ENCODE peak calls at places on chromosome 4, in seven cellular contexts. O, J, C, D, Y, N and G are unnamed samples.

GRCh38 chr4:68271851-68272756 is 26.6 kb upstream of the TMPRSS11B start:
- DNase-seq in O (no peak), J (no peak), C (peak), D (peak), Y (peak), N (peak), G (peak)

GRCh38 chr4:33255094-33255493 is 2534.9 kb downstream of the PCDH7 start:
- DNase-seq in O (no peak), J (no peak), C (no peak), D (no peak), Y (no peak), N (no peak), G (no peak)

GRCh38 chr4:153641532-153641931 is 42.5 kb upstream of the TLR2 start:
- DNase-seq in O (no peak), J (no peak), C (no peak), D (no peak), Y (no peak), N (peak), G (peak)

GRCh38 chr4:151624606-151625565 is 135.9 kb downstream of the GATB start:
- DNase-seq in O (no peak), J (peak), C (no peak), D (no peak), Y (no peak), N (no peak), G (no peak)

GRCh38 chr4:74431113-74431826 is 13.7 kb upstream of the AREG start:
- DNase-seq in O (no peak), J (no peak), C (no peak), D (no peak), Y (peak), N (peak), G (no peak)

GRCh38 chr4:137310593-137311490 is 221.5 kb downstream of the PCDH18 start:
- DNase-seq in O (no peak), J (no peak), C (peak), D (no peak), Y (no peak), N (peak), G (no peak)

GRCh38 chr4:25670991-25671390 is 15.3 kb downstream of the SLC34A2 start:
- DNase-seq in O (no peak), J (no peak), C (no peak), D (no peak), Y (no peak), N (no peak), G (no peak)

GRCh38 chr4:152943673-152944072 is 7.5 kb downstream of the FHDC1 start:
- DNase-seq in O (no peak), J (no peak), C (peak), D (no peak), Y (no peak), N (peak), G (no peak)

GRCh38 chr4:57993934-57994333 is 883.7 kb upstream of the IGFBP7 start:
- DNase-seq in O (no peak), J (no peak), C (no peak), D (no peak), Y (no peak), N (no peak), G (no peak)

GRCh38 chr4:1250921-1251772 is 2.2 kb upstream of the CTBP1 start:
- DNase-seq in O (no peak), J (no peak), C (peak), D (no peak), Y (no peak), N (no peak), G (no peak)

GRCh38 chr4:5890063-5890727 is 2.7 kb downstream of the CRMP1 start:
- DNase-seq in O (no peak), J (no peak), C (peak), D (no peak), Y (no peak), N (no peak), G (no peak)

GRCh38 chr4:71062436-71062835 is 69.0 kb downstream of the DCK start:
- DNase-seq in O (no peak), J (no peak), C (no peak), D (no peak), Y (no peak), N (no peak), G (no peak)

GRCh38 chr4:7076694-7077082 is 8.8 kb upstream of the GRPEL1 start:
- DNase-seq in O (no peak), J (no peak), C (no peak), D (no peak), Y (no peak), N (no peak), G (no peak)

GRCh38 chr4:147682755-147683154 is 1.2 kb downstream of the PRMT9 start:
- DNase-seq in O (no peak), J (no peak), C (no peak), D (no peak), Y (peak), N (no peak), G (no peak)

GRCh38 chr4:7412586-7412975 is 22.1 kb downstream of the PSAPL1 start:
- DNase-seq in O (peak), J (no peak), C (no peak), D (no peak), Y (no peak), N (no peak), G (no peak)

GRCh38 chr4:47855350-47855749 is 17.5 kb upstream of the CORIN start:
- DNase-seq in O (no peak), J (no peak), C (no peak), D (no peak), Y (no peak), N (peak), G (no peak)

GRCh38 chr4:167622481-167623240 is 388.4 kb upstream of the SPOCK3 start:
- DNase-seq in O (no peak), J (no peak), C (peak), D (peak), Y (peak), N (peak), G (peak)

GRCh38 chr4:48623182-48623780 is 133.2 kb downstream of the ZAR1 start:
- DNase-seq in O (no peak), J (no peak), C (no peak), D (no peak), Y (no peak), N (no peak), G (no peak)

GRCh38 chr4:113003841-113004240 is 45.6 kb upstream of the ANK2 start:
- DNase-seq in O (no peak), J (no peak), C (no peak), D (no peak), Y (no peak), N (peak), G (no peak)

GRCh38 chr4:8544741-8545438 is 35.3 kb upstream of the GPR78 start:
- DNase-seq in O (no peak), J (no peak), C (no peak), D (no peak), Y (no peak), N (peak), G (no peak)

GRCh38 chr4:24533364-24533763 is 51.0 kb downstream of the DHX15 start:
- DNase-seq in O (no peak), J (no peak), C (no peak), D (no peak), Y (no peak), N (no peak), G (no peak)

GRCh38 chr4:151690884-151691283 is 69.9 kb downstream of the GATB start:
- DNase-seq in O (no peak), J (no peak), C (no peak), D (no peak), Y (no peak), N (peak), G (no peak)

GRCh38 chr4:150598906-150599305 is 17.0 kb downstream of the MAB21L2 start:
- DNase-seq in O (no peak), J (no peak), C (no peak), D (no peak), Y (no peak), N (no peak), G (no peak)
- H3K4me3 ChIP-seq in O (no peak), J (no peak), C (no peak), D (no peak), Y (no peak), N (no peak), G (no peak)

GRCh38 chr4:98712607-98713006 is 54.2 kb upstream of the TSPAN5 start:
- DNase-seq in O (no peak), J (no peak), C (no peak), D (no peak), Y (no peak), N (no peak), G (no peak)

GRCh38 chr4:98706935-98707334 is 48.5 kb upstream of the TSPAN5 start:
- DNase-seq in O (no peak), J (no peak), C (no peak), D (no peak), Y (no peak), N (no peak), G (no peak)

GRCh38 chr4:98711526-98711925 is 53.1 kb upstream of the TSPAN5 start:
- DNase-seq in O (no peak), J (no peak), C (no peak), D (no peak), Y (no peak), N (no peak), G (no peak)

GRCh38 chr4:98706200-98706813 is 47.9 kb upstream of the TSPAN5 start:
- DNase-seq in O (no peak), J (no peak), C (no peak), D (no peak), Y (no peak), N (no peak), G (no peak)

DNA sequence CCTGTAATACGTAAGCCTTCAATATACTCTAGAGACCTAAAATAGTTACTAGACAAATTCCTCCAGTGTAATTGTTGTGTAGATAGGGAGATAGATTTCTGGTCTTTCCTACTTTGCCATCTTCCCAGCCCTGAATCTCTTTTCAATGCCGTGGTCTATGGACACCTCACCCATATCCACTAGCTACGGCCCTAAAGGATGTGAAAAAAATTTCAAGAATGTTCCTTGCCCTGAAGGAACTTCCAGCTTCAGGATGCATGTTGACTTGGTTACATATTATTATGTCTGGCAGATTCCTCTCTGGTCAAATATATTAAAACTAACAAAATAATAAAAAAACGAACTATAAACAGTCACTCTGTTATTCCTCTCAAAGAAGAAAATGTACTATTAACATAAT is 52.4 kb upstream of the TSPAN5 start:
- DNase-seq in O (no peak), J (no peak), C (no peak), D (no peak), Y (peak), N (no peak), G (no peak)
- TF ChIP-seq CTCF in O (no peak), J (no peak), C (no peak), D (no peak), Y (no peak), N (no peak), G (no peak)

DNA sequence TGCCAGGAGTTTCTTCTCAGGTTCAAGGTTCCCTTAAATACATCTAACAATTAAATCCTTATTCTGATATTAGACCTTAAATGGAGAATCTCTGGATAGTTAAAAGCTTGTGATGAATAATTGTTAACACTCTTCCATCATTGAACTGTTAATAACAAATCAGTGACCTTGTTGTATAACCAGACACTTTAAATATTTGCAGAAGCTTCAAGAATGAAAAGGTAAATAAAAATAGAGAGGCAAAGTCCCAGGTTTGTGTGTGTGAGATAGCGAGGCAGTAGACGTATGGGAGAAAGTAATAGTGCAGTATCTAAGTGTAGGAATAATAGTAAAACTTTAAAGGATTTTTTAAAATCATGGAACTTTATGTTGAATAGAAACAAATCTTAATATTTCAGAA is 237.7 kb upstream of the CTSO start:
- DNase-seq in O (no peak), J (no peak), C (no peak), D (no peak), Y (no peak), N (no peak), G (no peak)
- H3K4me3 ChIP-seq in O (no peak), J (no peak), C (no peak), D (no peak), Y (no peak), N (no peak), G (no peak)

GRCh38 chr4:185312699-185313098 is 83.0 kb downstream of the LRP2BP start:
- DNase-seq in O (no peak), J (no peak), C (no peak), D (no peak), Y (peak), N (no peak), G (no peak)

GRCh38 chr4:185318679-185319078 is 77.0 kb downstream of the LRP2BP start:
- DNase-seq in O (no peak), J (no peak), C (peak), D (peak), Y (peak), N (no peak), G (no peak)

GRCh38 chr4:185322805-185323204 is 72.9 kb downstream of the LRP2BP start:
- DNase-seq in O (no peak), J (no peak), C (no peak), D (no peak), Y (no peak), N (no peak), G (no peak)

GRCh38 chr4:185317880-185318279 is 77.8 kb downstream of the LRP2BP start:
- DNase-seq in O (no peak), J (no peak), C (no peak), D (no peak), Y (peak), N (no peak), G (no peak)
- TF ChIP-seq CTCF in O (no peak), J (no peak), C (no peak), D (no peak), Y (no peak), N (peak), G (no peak)

GRCh38 chr4:163523791-163524365 is 29.4 kb downstream of the TMA16 start:
- DNase-seq in O (no peak), J (no peak), C (no peak), D (no peak), Y (no peak), N (no peak), G (no peak)

GRCh38 chr4:163528618-163529017 is 34.1 kb downstream of the TMA16 start:
- DNase-seq in O (no peak), J (no peak), C (no peak), D (no peak), Y (no peak), N (no peak), G (no peak)

GRCh38 chr4:163525982-163526381 is 31.5 kb downstream of the TMA16 start:
- DNase-seq in O (no peak), J (no peak), C (no peak), D (no peak), Y (no peak), N (no peak), G (no peak)

GRCh38 chr4:163527172-163527571 is 32.7 kb downstream of the TMA16 start:
- DNase-seq in O (no peak), J (no peak), C (no peak), D (no peak), Y (peak), N (no peak), G (no peak)
- H3K4me3 ChIP-seq in O (no peak), J (no peak), C (no peak), D (no peak), Y (no peak), N (no peak), G (no peak)

DNA sequence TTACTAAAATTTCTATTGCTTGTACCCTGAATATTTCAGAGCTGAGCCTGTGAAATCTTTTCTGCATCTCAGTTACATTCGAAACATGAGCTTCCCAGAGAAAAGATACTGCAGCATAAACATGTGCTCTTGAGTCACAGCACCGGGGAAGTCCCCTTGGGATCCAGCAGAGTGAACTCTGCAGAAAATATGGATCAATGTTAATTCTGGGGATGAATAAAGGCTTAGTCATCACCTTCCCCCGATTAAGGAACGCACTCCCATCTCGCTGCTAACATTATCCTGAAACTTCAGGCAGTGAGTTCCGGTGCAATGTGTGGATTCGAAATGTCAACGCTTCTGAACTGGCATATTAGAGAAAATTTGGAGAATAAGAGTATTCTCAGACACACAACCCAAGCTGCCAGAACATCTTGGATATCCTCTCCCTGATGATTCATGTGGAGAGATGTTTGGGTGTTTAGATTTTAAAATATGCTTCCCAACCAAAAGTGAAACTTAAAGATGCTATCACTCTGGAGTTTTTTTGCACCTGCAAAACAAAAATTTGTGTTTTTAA is 90.8 kb downstream of the IRF2 start:
- DNase-seq in O (no peak), J (no peak), C (peak), D (no peak), Y (peak), N (peak), G (no peak)
- TF ChIP-seq CTCF in O (no peak), J (no peak), C (no peak), D (no peak), Y (no peak), N (no peak), G (no peak)

GRCh38 chr4:120816385-120816784 is 106.1 kb downstream of the PRDM5 start:
- DNase-seq in O (no peak), J (no peak), C (no peak), D (no peak), Y (no peak), N (no peak), G (no peak)
- H3K4me3 ChIP-seq in O (peak), J (no peak), C (no peak), D (no peak), Y (no peak), N (peak), G (no peak)